ENCODE peak calls at places on chromosomes 3 and 15, in eight cellular contexts. E is stimulated activated CD4-positive, alpha-beta T cell treated with anti-CD3 and anti-CD28 coated beads, Interleukin-2, amount 100 ng/mL, for 48 hours; F is CD8-positive, alpha-beta T cell; S is tibial artery; X is heart left ventricle; V is activated T-helper 1 cell treated with anti-CD3 and anti-CD28 coated beads, Interleukin-2, amount 50 U/mL, for 16 hours; A is uterus; K is effector CD4-positive, alpha-beta T cell. W is an unnamed sample.

GRCh38 chr15:79370716-79371115 is 59.8 kb downstream of the TMED3 start:
- DNase-seq in E (no peak), F (no peak), S (no peak), X (no peak), V (no peak), A (no peak), K (no peak), W (peak)

GRCh38 chr3:62372621-62373041 is 719 bp downstream of the FEZF2 start:
- DNase-seq in E (no peak), F (no peak), S (no peak), X (no peak), V (no peak), A (no peak), K (no peak), W (no peak)

GRCh38 chr3:154105218-154105975 is 15.8 kb upstream of the ARHGEF26 start:
- DNase-seq in E (no peak), F (no peak), S (no peak), X (no peak), V (no peak), A (no peak), K (no peak), W (peak)

GRCh38 chr3:120497813-120498212 is 47.0 kb upstream of the FSTL1 start:
- DNase-seq in E (no peak), F (no peak), S (no peak), X (no peak), V (no peak), A (no peak), K (no peak), W (peak)

GRCh38 chr3:169545606-169546005 is 117.9 kb downstream of the MECOM start:
- DNase-seq in E (no peak), F (no peak), S (no peak), X (no peak), V (no peak), A (no peak), K (no peak), W (no peak)

GRCh38 chr15:85379403-85380131 is 836 bp upstream of the AKAP13 start:
- DNase-seq in E (peak), F (no peak), S (no peak), X (no peak), V (no peak), A (no peak), K (peak), W (no peak)

GRCh38 chr15:80081390-80081789 is 21.9 kb downstream of the ZFAND6 start:
- DNase-seq in E (no peak), F (no peak), S (no peak), X (no peak), V (no peak), A (no peak), K (no peak), W (no peak)

GRCh38 chr15:59437473-59437776 is 561 bp upstream of the FAM81A start:
- DNase-seq in E (no peak), F (no peak), S (no peak), X (peak), V (no peak), A (no peak), K (no peak), W (no peak)

GRCh38 chr3:177491301-177492031 is 294.2 kb upstream of the TBL1XR1 start:
- DNase-seq in E (no peak), F (no peak), S (no peak), X (peak), V (no peak), A (no peak), K (no peak), W (peak)

GRCh38 chr3:150014782-150015181 is 44.1 kb upstream of the PFN2 start:
- DNase-seq in E (no peak), F (no peak), S (no peak), X (no peak), V (no peak), A (no peak), K (no peak), W (no peak)

GRCh38 chr15:89577776-89578115 is 2.5 kb downstream of the TICRR start:
- DNase-seq in E (no peak), F (no peak), S (no peak), X (no peak), V (no peak), A (no peak), K (no peak), W (no peak)

W was measured in IMR-90.